ENCODE peak calls at places on chromosomes 5 and 9, in nine cellular contexts. F, I, M, D, U, Q, E, S and N are unnamed samples.

GRCh38 chr5:139014726-139015125 is 139.6 kb upstream of the LRRTM2 start:
- DNase-seq in F (no peak), I (no peak), M (peak), D (no peak), U (no peak), Q (no peak), E (peak), S (no peak), N (no peak)

GRCh38 chr5:56358703-56359428 is 125.7 kb upstream of the ANKRD55 start:
- DNase-seq in F (no peak), I (no peak), M (peak), D (no peak), U (no peak), Q (no peak), E (no peak), S (no peak), N (no peak)

GRCh38 chr5:10563132-10563939 is 534 bp upstream of the ANKRD33B start:
- DNase-seq in F (peak), I (peak), M (no peak), D (no peak), U (no peak), Q (peak), E (peak), S (peak), N (no peak)

GRCh38 chr5:98927242-98927987 is 1.4 kb downstream of the CHD1 start:
- DNase-seq in F (peak), I (peak), M (peak), D (peak), U (peak), Q (peak), E (peak), S (peak), N (peak)

GRCh38 chr5:146213210-146213838 is 9.9 kb downstream of the RBM27 start:
- DNase-seq in F (no peak), I (no peak), M (peak), D (no peak), U (no peak), Q (no peak), E (peak), S (no peak), N (no peak)

GRCh38 chr5:56986631-56986957 is 34.7 kb upstream of the MIER3 start:
- DNase-seq in F (no peak), I (no peak), M (peak), D (no peak), U (no peak), Q (no peak), E (peak), S (no peak), N (peak)

GRCh38 chr9:127411122-127411521 is 13.1 kb upstream of the ZNF79 start:
- DNase-seq in F (no peak), I (no peak), M (no peak), D (no peak), U (no peak), Q (no peak), E (no peak), S (no peak), N (no peak)

GRCh38 chr9:78393340-78393739 is 96.4 kb downstream of the PSAT1 start:
- DNase-seq in F (no peak), I (no peak), M (no peak), D (no peak), U (no peak), Q (no peak), E (no peak), S (no peak), N (no peak)

GRCh38 chr9:74281674-74282073 is 215.5 kb upstream of the RORB start:
- DNase-seq in F (peak), I (no peak), M (peak), D (no peak), U (no peak), Q (no peak), E (peak), S (no peak), N (no peak)

GRCh38 chr5:117454716-117455212 is 880.1 kb upstream of the SEMA6A start:
- DNase-seq in F (peak), I (no peak), M (peak), D (peak), U (no peak), Q (peak), E (peak), S (peak), N (peak)

GRCh38 chr9:135666534-135667402 is 3.7 kb downstream of the LCN9 start:
- DNase-seq in F (no peak), I (no peak), M (no peak), D (no peak), U (no peak), Q (no peak), E (no peak), S (peak), N (no peak)

GRCh38 chr5:42718591-42718990 is 38.0 kb upstream of the CCDC152 start:
- DNase-seq in F (no peak), I (no peak), M (peak), D (no peak), U (no peak), Q (peak), E (no peak), S (no peak), N (no peak)

GRCh38 chr5:150000261-150000989 is at the start of the genes HMGXB3 and TIGD6:
- DNase-seq in F (peak), I (peak), M (peak), D (peak), U (peak), Q (peak), E (peak), S (peak), N (peak)

GRCh38 chr5:138641547-138642298 is 66.5 kb upstream of the HSPA9 start:
- DNase-seq in F (peak), I (peak), M (peak), D (peak), U (peak), Q (peak), E (peak), S (peak), N (peak)

GRCh38 chr9:130328349-130328801 is 62.8 kb downstream of the HMCN2 start:
- DNase-seq in F (no peak), I (no peak), M (no peak), D (no peak), U (no peak), Q (no peak), E (no peak), S (no peak), N (no peak)

GRCh38 chr9:36956908-36957307 is 77.2 kb downstream of the PAX5 start:
- DNase-seq in F (peak), I (no peak), M (no peak), D (no peak), U (no peak), Q (no peak), E (no peak), S (no peak), N (no peak)

GRCh38 chr9:109254317-109254716 is 66.5 kb downstream of the EPB41L4B start:
- DNase-seq in F (no peak), I (no peak), M (peak), D (no peak), U (no peak), Q (no peak), E (peak), S (no peak), N (no peak)